ENCODE peak calls at places on chromosomes 5 and 9, in eight cellular contexts. V is Daoy, N is pons, T is GM23248, Y is GM12865, U is amniotic stem cell, K is upper lobe of right lung, G is EL. Z is an unnamed sample.

GRCh38 chr5:108212775-108213346 is 169.0 kb downstream of the FBXL17 start:
- DNase-seq in K (no peak), N (no peak), T (peak; percentile 10), Y (peak; percentile 3), G (peak; percentile 3), V (peak; percentile 48), U (no peak), Z (no peak)

GRCh38 chr5:111747336-111747735 is 9.7 kb downstream of the NREP start:
- DNase-seq in Y (no peak), K (no peak), U (no peak), T (peak; percentile 77), N (no peak), G (peak; percentile 64), V (peak; percentile 84), Z (no peak)

GRCh38 chr9:127950513-127951210 is 13.0 kb upstream of the DPM2 start:
- DNase-seq in Y (no peak), U (no peak), G (no peak), T (no peak), K (no peak), N (peak; percentile 98), V (no peak), Z (peak; percentile 82)

GRCh38 chr9:134659688-134660131 is 18.1 kb downstream of the COL5A1 start:
- DNase-seq in V (no peak), N (no peak), T (no peak), K (peak; percentile 40), U (no peak), G (no peak), Y (no peak), Z (peak; percentile 74)

GRCh38 chr9:136671254-136671614 is 8.5 kb downstream of the EGFL7 start:
- DNase-seq in G (no peak), Y (no peak), V (no peak), U (no peak), N (no peak), T (no peak), K (no peak), Z (no peak)

GRCh38 chr5:78495800-78496199 is 135.4 kb downstream of the SCAMP1 start:
- DNase-seq in K (no peak), Y (no peak), U (no peak), V (peak; percentile 23), N (no peak), T (no peak), G (no peak), Z (no peak)

GRCh38 chr5:106412606-106413005 is 1258.1 kb downstream of the EFNA5 start:
- DNase-seq in G (no peak), U (no peak), T (no peak), K (no peak), Y (no peak), N (no peak), V (no peak), Z (no peak)

GRCh38 chr9:6197330-6197729 is 18.3 kb upstream of the IL33 start:
- DNase-seq in G (no peak), V (no peak), N (peak; percentile 18), U (no peak), K (no peak), T (peak; percentile 65), Y (peak; percentile 58), Z (no peak)

GRCh38 chr9:105117111-105117682 is 127.3 kb upstream of the SLC44A1 start:
- DNase-seq in G (no peak), T (no peak), K (no peak), Y (no peak), N (peak; percentile 6), V (no peak), U (no peak), Z (no peak)

GRCh38 chr5:127938746-127939145 is 144.8 kb upstream of the SLC12A2 start:
- DNase-seq in U (no peak), T (no peak), V (no peak), K (no peak), Y (no peak), N (no peak), G (no peak), Z (no peak)

GRCh38 chr9:128242828-128243485 is 32.9 kb downstream of the GOLGA2 start:
- DNase-seq in Y (no peak), K (no peak), G (no peak), V (no peak), N (no peak), T (peak; percentile 73), U (no peak), Z (peak; percentile 76)

GRCh38 chr5:31471916-31472315 is 60.0 kb downstream of the DROSHA start:
- DNase-seq in N (no peak), Y (no peak), G (peak; percentile 11), K (no peak), T (peak; percentile 16), U (no peak), V (no peak), Z (no peak)

GRCh38 chr9:101792475-101792874 is 54.0 kb upstream of the GRIN3A start:
- DNase-seq in T (no peak), G (no peak), U (no peak), Y (peak; percentile 1), K (no peak), N (no peak), V (no peak), Z (no peak)

GRCh38 chr5:127026166-127026565 is 4.2 kb downstream of the MARCHF3 start:
- DNase-seq in N (no peak), G (no peak), Y (no peak), U (no peak), V (no peak), K (no peak), T (no peak), Z (no peak)

GRCh38 chr5:136722581-136722980 is 357.2 kb upstream of the TRPC7 start:
- DNase-seq in K (no peak), V (no peak), T (no peak), G (no peak), Y (no peak), N (no peak), U (no peak), Z (no peak)

GRCh38 chr5:142012186-142012785 is 541 bp downstream of the GNPDA1 start:
- DNase-seq in V (peak; percentile 45), N (peak; percentile 70), Y (peak; percentile 45), T (peak; percentile 65), U (no peak), G (peak; percentile 46), K (peak; percentile 79), Z (peak; percentile 74)